ENCODE peak calls at places on chromosomes 2 and 18, in nine cellular contexts. One of them, this sample, is unnamed.

GRCh38 chr2:185811580-185811979 is 73.0 kb downstream of the FSIP2 start:
- DNase-seq in dorsolateral prefrontal cortex: no peak
- DNase-seq in upper lobe of right lung: no peak
- DNase-seq in fibroblast of lung: no peak
- DNase-seq in prostate gland: no peak
- DNase-seq in brain microvascular endothelial cell: no peak
- DNase-seq in progenitor cell of endocrine pancreas: no peak
- DNase-seq in IMR-90: no peak
- DNase-seq in lower leg skin: no peak
- DNase-seq in this sample: no peak

GRCh38 chr18:21747764-21748693 is 7.4 kb downstream of the MIB1 start:
- DNase-seq in dorsolateral prefrontal cortex: no peak
- DNase-seq in fibroblast of lung: no peak
- DNase-seq in progenitor cell of endocrine pancreas: no peak
- DNase-seq in lower leg skin: no peak
- DNase-seq in prostate gland: no peak
- DNase-seq in brain microvascular endothelial cell: no peak
- DNase-seq in IMR-90: no peak
- DNase-seq in upper lobe of right lung: no peak
- DNase-seq in this sample: no peak

GRCh38 chr2:98508690-98509054 is 64.0 kb downstream of the INPP4A start:
- DNase-seq in lower leg skin: peak; percentile 34
- DNase-seq in upper lobe of right lung: peak; percentile 73
- DNase-seq in IMR-90: peak; percentile 73
- DNase-seq in progenitor cell of endocrine pancreas: no peak
- DNase-seq in dorsolateral prefrontal cortex: no peak
- DNase-seq in brain microvascular endothelial cell: peak; percentile 23
- DNase-seq in prostate gland: no peak
- DNase-seq in fibroblast of lung: peak; percentile 89
- DNase-seq in this sample: peak; percentile 36

GRCh38 chr18:26071725-26072124 is 18.7 kb downstream of the SS18 start:
- DNase-seq in IMR-90: no peak
- DNase-seq in fibroblast of lung: no peak
- DNase-seq in brain microvascular endothelial cell: peak; percentile 21
- DNase-seq in progenitor cell of endocrine pancreas: no peak
- DNase-seq in upper lobe of right lung: no peak
- DNase-seq in lower leg skin: no peak
- DNase-seq in dorsolateral prefrontal cortex: no peak
- DNase-seq in prostate gland: no peak
- DNase-seq in this sample: no peak

GRCh38 chr2:109435866-109436634 is 177.7 kb downstream of the SEPTIN10 start:
- DNase-seq in lower leg skin: peak; percentile 40
- DNase-seq in brain microvascular endothelial cell: peak; percentile 48
- DNase-seq in dorsolateral prefrontal cortex: peak; percentile 51
- DNase-seq in progenitor cell of endocrine pancreas: no peak
- DNase-seq in fibroblast of lung: peak; percentile 52
- DNase-seq in prostate gland: no peak
- DNase-seq in upper lobe of right lung: peak; percentile 35
- DNase-seq in IMR-90: peak; percentile 43
- DNase-seq in this sample: no peak

GRCh38 chr2:159939946-159940345 is 122.5 kb downstream of the PLA2R1 start:
- DNase-seq in progenitor cell of endocrine pancreas: no peak
- DNase-seq in fibroblast of lung: peak; percentile 51
- DNase-seq in prostate gland: no peak
- DNase-seq in brain microvascular endothelial cell: no peak
- DNase-seq in dorsolateral prefrontal cortex: no peak
- DNase-seq in upper lobe of right lung: no peak
- DNase-seq in lower leg skin: no peak
- DNase-seq in IMR-90: peak; percentile 18
- DNase-seq in this sample: no peak

GRCh38 chr2:17762457-17762856 is 8.5 kb downstream of the GEN1 start:
- DNase-seq in upper lobe of right lung: no peak
- DNase-seq in progenitor cell of endocrine pancreas: no peak
- DNase-seq in dorsolateral prefrontal cortex: no peak
- DNase-seq in prostate gland: no peak
- DNase-seq in IMR-90: no peak
- DNase-seq in brain microvascular endothelial cell: no peak
- DNase-seq in fibroblast of lung: peak; percentile 34
- DNase-seq in lower leg skin: no peak
- DNase-seq in this sample: no peak

GRCh38 chr2:11285499-11285898 is 58.9 kb downstream of the ROCK2 start:
- DNase-seq in upper lobe of right lung: no peak
- DNase-seq in brain microvascular endothelial cell: no peak
- DNase-seq in fibroblast of lung: no peak
- DNase-seq in prostate gland: no peak
- DNase-seq in dorsolateral prefrontal cortex: no peak
- DNase-seq in lower leg skin: no peak
- DNase-seq in IMR-90: no peak
- DNase-seq in progenitor cell of endocrine pancreas: no peak
- DNase-seq in this sample: no peak

GRCh38 chr18:79166702-79167101 is 97.5 kb downstream of the ATP9B start:
- DNase-seq in IMR-90: no peak
- DNase-seq in fibroblast of lung: no peak
- DNase-seq in brain microvascular endothelial cell: no peak
- DNase-seq in lower leg skin: no peak
- DNase-seq in prostate gland: no peak
- DNase-seq in progenitor cell of endocrine pancreas: no peak
- DNase-seq in upper lobe of right lung: no peak
- DNase-seq in dorsolateral prefrontal cortex: no peak
- DNase-seq in this sample: no peak

GRCh38 chr18:62413189-62413588 is 88.1 kb downstream of the TNFRSF11A start:
- DNase-seq in IMR-90: no peak
- DNase-seq in dorsolateral prefrontal cortex: no peak
- DNase-seq in brain microvascular endothelial cell: no peak
- DNase-seq in fibroblast of lung: no peak
- DNase-seq in prostate gland: no peak
- DNase-seq in upper lobe of right lung: no peak
- DNase-seq in lower leg skin: no peak
- DNase-seq in progenitor cell of endocrine pancreas: no peak
- DNase-seq in this sample: no peak

GRCh38 chr2:203018181-203018580 is 3.5 kb downstream of the NBEAL1 start:
- DNase-seq in brain microvascular endothelial cell: no peak
- DNase-seq in lower leg skin: no peak
- DNase-seq in fibroblast of lung: peak; percentile 47
- DNase-seq in dorsolateral prefrontal cortex: no peak
- DNase-seq in IMR-90: peak; percentile 38
- DNase-seq in upper lobe of right lung: no peak
- DNase-seq in prostate gland: no peak
- DNase-seq in progenitor cell of endocrine pancreas: no peak
- DNase-seq in this sample: no peak

GRCh38 chr2:63888490-63889402 is 47.0 kb downstream of the UGP2 start:
- DNase-seq in dorsolateral prefrontal cortex: peak; percentile 27
- DNase-seq in progenitor cell of endocrine pancreas: peak; percentile 28
- DNase-seq in brain microvascular endothelial cell: peak; percentile 34
- DNase-seq in lower leg skin: no peak
- DNase-seq in fibroblast of lung: peak; percentile 46
- DNase-seq in IMR-90: peak; percentile 48
- DNase-seq in prostate gland: peak; percentile 31
- DNase-seq in upper lobe of right lung: no peak
- DNase-seq in this sample: peak; percentile 27

GRCh38 chr2:98153402-98153938 is 66.5 kb downstream of the VWA3B start:
- DNase-seq in prostate gland: no peak
- DNase-seq in fibroblast of lung: no peak
- DNase-seq in brain microvascular endothelial cell: no peak
- DNase-seq in dorsolateral prefrontal cortex: no peak
- DNase-seq in upper lobe of right lung: no peak
- DNase-seq in lower leg skin: no peak
- DNase-seq in IMR-90: no peak
- DNase-seq in progenitor cell of endocrine pancreas: no peak
- DNase-seq in this sample: no peak

GRCh38 chr2:197211881-197212342 is 98.7 kb downstream of the ANKRD44 start:
- DNase-seq in fibroblast of lung: no peak
- DNase-seq in IMR-90: no peak
- DNase-seq in prostate gland: no peak
- DNase-seq in progenitor cell of endocrine pancreas: no peak
- DNase-seq in dorsolateral prefrontal cortex: no peak
- DNase-seq in brain microvascular endothelial cell: no peak
- DNase-seq in lower leg skin: no peak
- DNase-seq in upper lobe of right lung: no peak
- DNase-seq in this sample: no peak

GRCh38 chr18:11733031-11733430 is 44.0 kb downstream of the GNAL start:
- DNase-seq in brain microvascular endothelial cell: peak; percentile 60
- DNase-seq in upper lobe of right lung: peak; percentile 91
- DNase-seq in prostate gland: peak; percentile 46
- DNase-seq in progenitor cell of endocrine pancreas: peak; percentile 79
- DNase-seq in dorsolateral prefrontal cortex: peak; percentile 74
- DNase-seq in IMR-90: peak; percentile 57
- DNase-seq in fibroblast of lung: peak; percentile 60
- DNase-seq in lower leg skin: peak; percentile 69
- DNase-seq in this sample: peak; percentile 58

GRCh38 chr2:40218679-40219078 is 233.2 kb downstream of the SLC8A1 start:
- DNase-seq in brain microvascular endothelial cell: no peak
- DNase-seq in dorsolateral prefrontal cortex: no peak
- DNase-seq in progenitor cell of endocrine pancreas: no peak
- DNase-seq in fibroblast of lung: peak; percentile 75
- DNase-seq in IMR-90: no peak
- DNase-seq in upper lobe of right lung: no peak
- DNase-seq in prostate gland: no peak
- DNase-seq in lower leg skin: peak; percentile 18
- DNase-seq in this sample: no peak

GRCh38 chr2:159208449-159208848 is 78.1 kb downstream of the WDSUB1 start:
- DNase-seq in brain microvascular endothelial cell: no peak
- DNase-seq in prostate gland: no peak
- DNase-seq in IMR-90: no peak
- DNase-seq in fibroblast of lung: no peak
- DNase-seq in dorsolateral prefrontal cortex: no peak
- DNase-seq in lower leg skin: no peak
- DNase-seq in progenitor cell of endocrine pancreas: no peak
- DNase-seq in upper lobe of right lung: no peak
- DNase-seq in this sample: no peak

GRCh38 chr2:148259674-148260073 is 238.8 kb downstream of the MBD5 start:
- DNase-seq in dorsolateral prefrontal cortex: no peak
- DNase-seq in brain microvascular endothelial cell: no peak
- DNase-seq in IMR-90: peak; percentile 40
- DNase-seq in progenitor cell of endocrine pancreas: no peak
- DNase-seq in lower leg skin: no peak
- DNase-seq in fibroblast of lung: peak; percentile 6
- DNase-seq in prostate gland: no peak
- DNase-seq in upper lobe of right lung: no peak
- DNase-seq in this sample: no peak

GRCh38 chr18:63119647-63120046 is 199.9 kb downstream of the BCL2 start:
- DNase-seq in upper lobe of right lung: no peak
- DNase-seq in lower leg skin: no peak
- DNase-seq in progenitor cell of endocrine pancreas: no peak
- DNase-seq in brain microvascular endothelial cell: no peak
- DNase-seq in IMR-90: peak; percentile 8
- DNase-seq in dorsolateral prefrontal cortex: peak; percentile 59
- DNase-seq in fibroblast of lung: peak; percentile 53
- DNase-seq in prostate gland: peak; percentile 20
- DNase-seq in this sample: no peak

GRCh38 chr18:10242922-10243680 is 211.3 kb upstream of the APCDD1 start:
- DNase-seq in dorsolateral prefrontal cortex: no peak
- DNase-seq in progenitor cell of endocrine pancreas: no peak
- DNase-seq in lower leg skin: no peak
- DNase-seq in brain microvascular endothelial cell: no peak
- DNase-seq in upper lobe of right lung: no peak
- DNase-seq in IMR-90: no peak
- DNase-seq in fibroblast of lung: no peak
- DNase-seq in prostate gland: peak; percentile 42
- DNase-seq in this sample: no peak

GRCh38 chr2:100818606-100819364 is 1.2 kb upstream of the NPAS2 start:
- DNase-seq in upper lobe of right lung: peak; percentile 80
- DNase-seq in lower leg skin: peak; percentile 38
- DNase-seq in IMR-90: peak; percentile 72
- DNase-seq in brain microvascular endothelial cell: peak; percentile 62
- DNase-seq in fibroblast of lung: peak; percentile 91
- DNase-seq in prostate gland: peak; percentile 62
- DNase-seq in dorsolateral prefrontal cortex: peak; percentile 25
- DNase-seq in progenitor cell of endocrine pancreas: peak; percentile 43
- DNase-seq in this sample: no peak

DNA sequence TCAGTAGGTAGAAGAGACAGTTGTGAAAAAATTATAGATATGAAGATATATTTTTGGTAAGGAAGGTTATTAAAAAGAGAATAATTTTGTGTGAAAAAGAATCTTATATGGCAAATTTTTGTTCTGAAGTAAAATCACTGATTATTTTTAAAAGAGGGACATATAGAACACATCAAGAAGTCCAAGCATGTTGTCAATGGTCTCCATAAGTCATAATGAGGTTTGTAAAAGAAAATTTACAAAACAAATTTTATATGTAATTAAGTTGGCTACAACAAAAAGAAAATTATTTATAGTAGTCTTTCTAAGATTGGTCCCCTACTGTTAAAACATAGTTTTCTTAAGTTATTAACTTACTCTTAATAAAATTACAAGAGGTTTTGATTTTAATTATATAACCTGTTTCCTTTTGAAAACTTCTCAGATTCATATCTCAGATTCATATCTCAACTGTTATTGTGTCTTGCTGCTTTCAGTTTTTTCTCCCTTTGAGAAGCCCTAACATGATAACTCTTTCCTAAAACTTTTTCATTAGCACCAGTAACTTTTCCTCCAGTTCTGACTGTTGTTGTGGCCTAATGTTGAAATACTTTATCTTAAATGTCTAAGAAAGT is 81.2 kb downstream of the SH3YL1 start:
- DNase-seq in upper lobe of right lung: no peak
- DNase-seq in brain microvascular endothelial cell: no peak
- DNase-seq in fibroblast of lung: no peak
- DNase-seq in prostate gland: no peak
- DNase-seq in dorsolateral prefrontal cortex: no peak
- DNase-seq in IMR-90: no peak
- DNase-seq in progenitor cell of endocrine pancreas: no peak
- DNase-seq in lower leg skin: no peak
- DNase-seq in this sample: no peak
- TF ChIP-seq CTCF in upper lobe of right lung: no peak
- TF ChIP-seq CTCF in brain microvascular endothelial cell: no peak
- TF ChIP-seq CTCF in fibroblast of lung: no peak
- TF ChIP-seq CTCF in prostate gland: no peak
- TF ChIP-seq CTCF in dorsolateral prefrontal cortex: no peak
- TF ChIP-seq CTCF in IMR-90: no peak
- TF ChIP-seq CTCF in progenitor cell of endocrine pancreas: no peak
- TF ChIP-seq CTCF in lower leg skin: no peak
- TF ChIP-seq CTCF in this sample: no peak

GRCh38 chr2:239401450-239402227 is 819 bp upstream of the HDAC4 start:
- DNase-seq in brain microvascular endothelial cell: peak; percentile 78
- DNase-seq in progenitor cell of endocrine pancreas: peak; percentile 92
- DNase-seq in fibroblast of lung: peak; percentile 95
- DNase-seq in prostate gland: peak; percentile 90
- DNase-seq in dorsolateral prefrontal cortex: peak; percentile 91
- DNase-seq in IMR-90: peak; percentile 91
- DNase-seq in lower leg skin: peak; percentile 93
- DNase-seq in upper lobe of right lung: peak; percentile 98
- DNase-seq in this sample: peak; percentile 97
- TF ChIP-seq CTCF in brain microvascular endothelial cell: no peak
- TF ChIP-seq CTCF in progenitor cell of endocrine pancreas: peak; percentile 49
- TF ChIP-seq CTCF in fibroblast of lung: peak; percentile 4
- TF ChIP-seq CTCF in prostate gland: peak; percentile 30
- TF ChIP-seq CTCF in dorsolateral prefrontal cortex: peak; percentile 18
- TF ChIP-seq CTCF in IMR-90: no peak
- TF ChIP-seq CTCF in lower leg skin: no peak
- TF ChIP-seq CTCF in upper lobe of right lung: no peak
- TF ChIP-seq CTCF in this sample: no peak

GRCh38 chr18:35030234-35030989 is 10.8 kb upstream of the MAPRE2 start:
- DNase-seq in dorsolateral prefrontal cortex: no peak
- DNase-seq in progenitor cell of endocrine pancreas: no peak
- DNase-seq in lower leg skin: no peak
- DNase-seq in IMR-90: no peak
- DNase-seq in prostate gland: no peak
- DNase-seq in upper lobe of right lung: no peak
- DNase-seq in fibroblast of lung: no peak
- DNase-seq in brain microvascular endothelial cell: no peak
- DNase-seq in this sample: no peak
- TF ChIP-seq CTCF in dorsolateral prefrontal cortex: no peak
- TF ChIP-seq CTCF in progenitor cell of endocrine pancreas: no peak
- TF ChIP-seq CTCF in lower leg skin: no peak
- TF ChIP-seq CTCF in IMR-90: no peak
- TF ChIP-seq CTCF in prostate gland: no peak
- TF ChIP-seq CTCF in upper lobe of right lung: no peak
- TF ChIP-seq CTCF in fibroblast of lung: no peak
- TF ChIP-seq CTCF in brain microvascular endothelial cell: no peak
- TF ChIP-seq CTCF in this sample: peak; percentile 37

GRCh38 chr2:54115284-54116137 is at the start of gene ACYP2:
- DNase-seq in dorsolateral prefrontal cortex: peak; percentile 95
- DNase-seq in lower leg skin: peak; percentile 94
- DNase-seq in fibroblast of lung: peak; percentile 94
- DNase-seq in upper lobe of right lung: peak; percentile 99
- DNase-seq in progenitor cell of endocrine pancreas: peak; percentile 77
- DNase-seq in prostate gland: peak; percentile 93
- DNase-seq in IMR-90: peak; percentile 96
- DNase-seq in brain microvascular endothelial cell: peak; percentile 93
- DNase-seq in this sample: peak; percentile 87
- TF ChIP-seq CTCF in dorsolateral prefrontal cortex: peak; percentile 20
- TF ChIP-seq CTCF in lower leg skin: no peak
- TF ChIP-seq CTCF in fibroblast of lung: peak; percentile 36
- TF ChIP-seq CTCF in upper lobe of right lung: peak; percentile 37
- TF ChIP-seq CTCF in progenitor cell of endocrine pancreas: peak; percentile 12
- TF ChIP-seq CTCF in prostate gland: peak; percentile 38
- TF ChIP-seq CTCF in IMR-90: peak; percentile 47
- TF ChIP-seq CTCF in brain microvascular endothelial cell: peak; percentile 42
- TF ChIP-seq CTCF in this sample: no peak

This sample was measured in natural killer cell.